ENCODE peak calls at places on chromosomes 4 and X, in nine cellular contexts. One of them, this sample, is unnamed. For H3K36me3, the result is how much of the 10 kb centered on the place peaks cover.

GRCh38 chr4:1026115-1026514 is 14.7 kb downstream of the FGFRL1 start:
- DNase-seq in heart left ventricle: no peak
- DNase-seq in effector memory CD4-positive, alpha-beta T cell: no peak
- DNase-seq in OCI-LY7: peak
- DNase-seq in hepatocyte: no peak
- DNase-seq in WERI-Rb-1: peak
- DNase-seq in upper lobe of right lung: no peak
- DNase-seq in CD8-positive, alpha-beta T cell: no peak
- DNase-seq in GM06990: peak
- DNase-seq in this sample: peak

GRCh38 chr4:42350611-42351182 is 46.6 kb upstream of the SHISA3 start:
- DNase-seq in CD8-positive, alpha-beta T cell: no peak
- DNase-seq in effector memory CD4-positive, alpha-beta T cell: no peak
- DNase-seq in WERI-Rb-1: no peak
- DNase-seq in OCI-LY7: no peak
- DNase-seq in GM06990: no peak
- DNase-seq in upper lobe of right lung: no peak
- DNase-seq in heart left ventricle: no peak
- DNase-seq in hepatocyte: no peak
- DNase-seq in this sample: no peak

GRCh38 chr4:25075851-25076250 is 45.1 kb upstream of the LGI2 start:
- DNase-seq in upper lobe of right lung: no peak
- DNase-seq in effector memory CD4-positive, alpha-beta T cell: no peak
- DNase-seq in WERI-Rb-1: peak
- DNase-seq in GM06990: no peak
- DNase-seq in CD8-positive, alpha-beta T cell: no peak
- DNase-seq in hepatocyte: no peak
- DNase-seq in OCI-LY7: no peak
- DNase-seq in heart left ventricle: no peak
- DNase-seq in this sample: no peak

GRCh38 chr4:26931961-26932360 is 71.3 kb downstream of the STIM2 start:
- DNase-seq in WERI-Rb-1: no peak
- DNase-seq in GM06990: no peak
- DNase-seq in effector memory CD4-positive, alpha-beta T cell: no peak
- DNase-seq in hepatocyte: no peak
- DNase-seq in upper lobe of right lung: no peak
- DNase-seq in CD8-positive, alpha-beta T cell: no peak
- DNase-seq in OCI-LY7: no peak
- DNase-seq in heart left ventricle: no peak
- DNase-seq in this sample: no peak

GRCh38 chr4:92520563-92520962 is 216.8 kb downstream of the GRID2 start:
- DNase-seq in heart left ventricle: no peak
- DNase-seq in OCI-LY7: no peak
- DNase-seq in upper lobe of right lung: no peak
- DNase-seq in effector memory CD4-positive, alpha-beta T cell: no peak
- DNase-seq in GM06990: no peak
- DNase-seq in WERI-Rb-1: peak
- DNase-seq in hepatocyte: no peak
- DNase-seq in CD8-positive, alpha-beta T cell: no peak
- DNase-seq in this sample: no peak

GRCh38 chrX:142250502-142250901 is 45.4 kb upstream of the MAGEC2 start:
- DNase-seq in WERI-Rb-1: no peak
- DNase-seq in effector memory CD4-positive, alpha-beta T cell: no peak
- DNase-seq in GM06990: no peak
- DNase-seq in hepatocyte: no peak
- DNase-seq in upper lobe of right lung: no peak
- DNase-seq in heart left ventricle: no peak
- DNase-seq in CD8-positive, alpha-beta T cell: no peak
- DNase-seq in OCI-LY7: no peak
- DNase-seq in this sample: peak

GRCh38 chr4:74932832-74933561 is at the start of gene PARM1:
- DNase-seq in effector memory CD4-positive, alpha-beta T cell: no peak
- DNase-seq in WERI-Rb-1: peak
- DNase-seq in CD8-positive, alpha-beta T cell: no peak
- DNase-seq in upper lobe of right lung: peak
- DNase-seq in GM06990: peak
- DNase-seq in heart left ventricle: peak
- DNase-seq in hepatocyte: peak
- DNase-seq in OCI-LY7: no peak
- DNase-seq in this sample: peak

GRCh38 chr4:20552004-20552403 is 148.3 kb upstream of the PACRGL start:
- DNase-seq in heart left ventricle: no peak
- DNase-seq in hepatocyte: no peak
- DNase-seq in effector memory CD4-positive, alpha-beta T cell: no peak
- DNase-seq in OCI-LY7: no peak
- DNase-seq in WERI-Rb-1: no peak
- DNase-seq in CD8-positive, alpha-beta T cell: no peak
- DNase-seq in GM06990: no peak
- DNase-seq in upper lobe of right lung: no peak
- DNase-seq in this sample: no peak

GRCh38 chr4:38466401-38466800 is 197.6 kb upstream of the KLF3 start:
- DNase-seq in WERI-Rb-1: no peak
- DNase-seq in upper lobe of right lung: no peak
- DNase-seq in GM06990: no peak
- DNase-seq in heart left ventricle: no peak
- DNase-seq in OCI-LY7: no peak
- DNase-seq in effector memory CD4-positive, alpha-beta T cell: no peak
- DNase-seq in hepatocyte: no peak
- DNase-seq in CD8-positive, alpha-beta T cell: no peak
- DNase-seq in this sample: no peak

GRCh38 chrX:107576841-107577240 is 51.5 kb upstream of the PRPS1 start:
- DNase-seq in upper lobe of right lung: no peak
- DNase-seq in effector memory CD4-positive, alpha-beta T cell: no peak
- DNase-seq in CD8-positive, alpha-beta T cell: no peak
- DNase-seq in hepatocyte: no peak
- DNase-seq in OCI-LY7: no peak
- DNase-seq in heart left ventricle: no peak
- DNase-seq in WERI-Rb-1: no peak
- DNase-seq in GM06990: peak
- DNase-seq in this sample: no peak

GRCh38 chr4:183783933-183784622 is 121.0 kb upstream of the STOX2 start:
- DNase-seq in upper lobe of right lung: no peak
- DNase-seq in effector memory CD4-positive, alpha-beta T cell: no peak
- DNase-seq in OCI-LY7: no peak
- DNase-seq in WERI-Rb-1: no peak
- DNase-seq in CD8-positive, alpha-beta T cell: no peak
- DNase-seq in hepatocyte: peak
- DNase-seq in heart left ventricle: no peak
- DNase-seq in GM06990: no peak
- DNase-seq in this sample: peak

GRCh38 chrX:30228526-30228925 is 1.9 kb upstream of the MAGEB3 start:
- DNase-seq in heart left ventricle: no peak
- DNase-seq in CD8-positive, alpha-beta T cell: no peak
- DNase-seq in GM06990: no peak
- DNase-seq in WERI-Rb-1: no peak
- DNase-seq in effector memory CD4-positive, alpha-beta T cell: no peak
- DNase-seq in hepatocyte: no peak
- DNase-seq in upper lobe of right lung: no peak
- DNase-seq in OCI-LY7: no peak
- DNase-seq in this sample: no peak

GRCh38 chr4:54855221-54855854 is 197.6 kb downstream of the KIT start:
- DNase-seq in WERI-Rb-1: no peak
- DNase-seq in hepatocyte: no peak
- DNase-seq in upper lobe of right lung: no peak
- DNase-seq in GM06990: no peak
- DNase-seq in CD8-positive, alpha-beta T cell: no peak
- DNase-seq in OCI-LY7: no peak
- DNase-seq in effector memory CD4-positive, alpha-beta T cell: no peak
- DNase-seq in heart left ventricle: no peak
- DNase-seq in this sample: no peak

GRCh38 chrX:40603446-40603845 is 19.8 kb upstream of the MPC1L start:
- DNase-seq in GM06990: no peak
- DNase-seq in WERI-Rb-1: no peak
- DNase-seq in upper lobe of right lung: no peak
- DNase-seq in CD8-positive, alpha-beta T cell: no peak
- DNase-seq in effector memory CD4-positive, alpha-beta T cell: no peak
- DNase-seq in heart left ventricle: no peak
- DNase-seq in OCI-LY7: no peak
- DNase-seq in hepatocyte: no peak
- DNase-seq in this sample: no peak

GRCh38 chr4:140595065-140595464 is 26.3 kb upstream of the UCP1 start:
- DNase-seq in OCI-LY7: peak
- DNase-seq in hepatocyte: peak
- DNase-seq in GM06990: no peak
- DNase-seq in WERI-Rb-1: peak
- DNase-seq in heart left ventricle: no peak
- DNase-seq in effector memory CD4-positive, alpha-beta T cell: no peak
- DNase-seq in CD8-positive, alpha-beta T cell: no peak
- DNase-seq in upper lobe of right lung: no peak
- DNase-seq in this sample: peak

GRCh38 chr4:174156239-174156826 is 127.1 kb downstream of the FBXO8 start:
- DNase-seq in heart left ventricle: no peak
- DNase-seq in CD8-positive, alpha-beta T cell: no peak
- DNase-seq in OCI-LY7: peak
- DNase-seq in upper lobe of right lung: no peak
- DNase-seq in WERI-Rb-1: no peak
- DNase-seq in effector memory CD4-positive, alpha-beta T cell: no peak
- DNase-seq in GM06990: peak
- DNase-seq in hepatocyte: peak
- DNase-seq in this sample: peak

GRCh38 chrX:9147631-9148189 is 113.8 kb upstream of the FAM9B start:
- DNase-seq in hepatocyte: no peak
- DNase-seq in CD8-positive, alpha-beta T cell: no peak
- DNase-seq in OCI-LY7: no peak
- DNase-seq in GM06990: no peak
- DNase-seq in effector memory CD4-positive, alpha-beta T cell: no peak
- DNase-seq in upper lobe of right lung: no peak
- DNase-seq in WERI-Rb-1: no peak
- DNase-seq in heart left ventricle: no peak
- DNase-seq in this sample: no peak

GRCh38 chr4:26204911-26205368 is 115.9 kb upstream of the RBPJ start:
- DNase-seq in OCI-LY7: no peak
- DNase-seq in upper lobe of right lung: no peak
- DNase-seq in WERI-Rb-1: no peak
- DNase-seq in CD8-positive, alpha-beta T cell: no peak
- DNase-seq in GM06990: no peak
- DNase-seq in hepatocyte: no peak
- DNase-seq in heart left ventricle: peak
- DNase-seq in effector memory CD4-positive, alpha-beta T cell: no peak
- DNase-seq in this sample: no peak

GRCh38 chrX:39893417-39894338 is 204.1 kb downstream of the BCOR start:
- DNase-seq in effector memory CD4-positive, alpha-beta T cell: no peak
- DNase-seq in OCI-LY7: peak
- DNase-seq in WERI-Rb-1: no peak
- DNase-seq in heart left ventricle: no peak
- DNase-seq in hepatocyte: no peak
- DNase-seq in GM06990: peak
- DNase-seq in CD8-positive, alpha-beta T cell: no peak
- DNase-seq in upper lobe of right lung: no peak
- DNase-seq in this sample: no peak

GRCh38 chr4:38078590-38079381 is 118.6 kb downstream of the PTTG2 start:
- DNase-seq in GM06990: no peak
- DNase-seq in CD8-positive, alpha-beta T cell: no peak
- DNase-seq in upper lobe of right lung: no peak
- DNase-seq in OCI-LY7: no peak
- DNase-seq in hepatocyte: peak
- DNase-seq in WERI-Rb-1: no peak
- DNase-seq in effector memory CD4-positive, alpha-beta T cell: no peak
- DNase-seq in heart left ventricle: no peak
- DNase-seq in this sample: peak

GRCh38 chr4:8407316-8407715 is 33.2 kb downstream of the ACOX3 start:
- DNase-seq in GM06990: no peak
- DNase-seq in OCI-LY7: no peak
- DNase-seq in effector memory CD4-positive, alpha-beta T cell: no peak
- DNase-seq in upper lobe of right lung: no peak
- DNase-seq in WERI-Rb-1: no peak
- DNase-seq in CD8-positive, alpha-beta T cell: no peak
- DNase-seq in heart left ventricle: no peak
- DNase-seq in hepatocyte: no peak
- DNase-seq in this sample: no peak
- H3K36me3 ChIP-seq in GM06990: under half
- H3K36me3 ChIP-seq in OCI-LY7: under half
- H3K36me3 ChIP-seq in effector memory CD4-positive, alpha-beta T cell: under half
- H3K36me3 ChIP-seq in upper lobe of right lung: under half
- H3K36me3 ChIP-seq in WERI-Rb-1: under half
- H3K36me3 ChIP-seq in CD8-positive, alpha-beta T cell: under half
- H3K36me3 ChIP-seq in heart left ventricle: half or more
- H3K36me3 ChIP-seq in hepatocyte: under half
- H3K36me3 ChIP-seq in this sample: under half

DNA sequence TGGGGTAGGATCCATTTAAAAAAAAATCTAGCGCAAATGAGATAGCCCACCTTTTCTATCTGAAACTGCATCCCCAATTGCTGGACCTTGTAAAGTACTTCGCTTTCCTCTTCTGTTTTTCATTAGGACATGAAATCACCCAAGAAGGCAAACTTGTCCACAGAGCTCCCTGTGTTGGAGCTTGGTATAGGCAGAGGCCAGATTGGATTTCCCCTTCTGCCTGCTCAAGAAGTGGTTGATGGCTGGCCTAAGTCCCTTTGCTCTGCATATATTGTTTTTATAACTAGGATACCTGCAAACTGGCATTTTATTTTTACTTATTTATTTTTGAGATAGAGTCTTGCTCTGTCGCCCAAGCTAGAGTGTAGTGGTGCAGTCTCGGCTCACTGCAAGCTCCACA is 28.4 kb downstream of the RNF4 start:
- DNase-seq in heart left ventricle: no peak
- DNase-seq in WERI-Rb-1: no peak
- DNase-seq in CD8-positive, alpha-beta T cell: no peak
- DNase-seq in GM06990: no peak
- DNase-seq in hepatocyte: no peak
- DNase-seq in effector memory CD4-positive, alpha-beta T cell: no peak
- DNase-seq in upper lobe of right lung: no peak
- DNase-seq in OCI-LY7: no peak
- DNase-seq in this sample: no peak
- H3K36me3 ChIP-seq in heart left ventricle: half or more
- H3K36me3 ChIP-seq in WERI-Rb-1: half or more
- H3K36me3 ChIP-seq in CD8-positive, alpha-beta T cell: under half
- H3K36me3 ChIP-seq in GM06990: under half
- H3K36me3 ChIP-seq in hepatocyte: under half
- H3K36me3 ChIP-seq in effector memory CD4-positive, alpha-beta T cell: half or more
- H3K36me3 ChIP-seq in upper lobe of right lung: half or more
- H3K36me3 ChIP-seq in OCI-LY7: half or more
- H3K36me3 ChIP-seq in this sample: under half

DNA sequence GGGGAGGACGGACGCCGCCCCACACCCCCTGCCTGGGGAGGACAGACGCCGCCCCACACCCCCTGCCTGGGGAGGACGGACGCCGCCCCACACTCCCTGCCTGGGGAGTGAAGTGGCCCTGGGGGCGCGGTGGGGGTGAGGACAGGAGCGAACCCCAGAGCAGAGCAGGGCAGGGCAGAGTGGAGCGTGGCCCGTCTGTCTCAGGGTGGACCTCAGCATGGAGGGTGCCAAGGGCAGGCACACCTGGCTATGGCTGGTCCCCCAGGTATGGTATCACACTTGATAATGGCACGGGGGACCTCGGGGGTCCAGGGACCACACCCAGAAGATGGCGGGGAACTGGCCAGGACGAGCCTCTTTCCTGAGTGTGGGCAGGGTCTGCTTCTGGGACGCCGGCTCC is 9.6 kb downstream of the LRPAP1 start:
- DNase-seq in GM06990: no peak
- DNase-seq in WERI-Rb-1: no peak
- DNase-seq in CD8-positive, alpha-beta T cell: no peak
- DNase-seq in OCI-LY7: no peak
- DNase-seq in heart left ventricle: no peak
- DNase-seq in upper lobe of right lung: peak
- DNase-seq in effector memory CD4-positive, alpha-beta T cell: no peak
- DNase-seq in hepatocyte: no peak
- DNase-seq in this sample: no peak
- H3K36me3 ChIP-seq in GM06990: under half
- H3K36me3 ChIP-seq in WERI-Rb-1: half or more
- H3K36me3 ChIP-seq in CD8-positive, alpha-beta T cell: under half
- H3K36me3 ChIP-seq in OCI-LY7: half or more
- H3K36me3 ChIP-seq in heart left ventricle: half or more
- H3K36me3 ChIP-seq in upper lobe of right lung: half or more
- H3K36me3 ChIP-seq in effector memory CD4-positive, alpha-beta T cell: half or more
- H3K36me3 ChIP-seq in hepatocyte: under half
- H3K36me3 ChIP-seq in this sample: under half

GRCh38 chr4:82864336-82865001 is 26.5 kb downstream of the SEC31A start:
- DNase-seq in GM06990: no peak
- DNase-seq in hepatocyte: no peak
- DNase-seq in upper lobe of right lung: no peak
- DNase-seq in CD8-positive, alpha-beta T cell: no peak
- DNase-seq in OCI-LY7: no peak
- DNase-seq in effector memory CD4-positive, alpha-beta T cell: no peak
- DNase-seq in WERI-Rb-1: no peak
- DNase-seq in heart left ventricle: no peak
- DNase-seq in this sample: no peak
- H3K36me3 ChIP-seq in GM06990: under half
- H3K36me3 ChIP-seq in hepatocyte: under half
- H3K36me3 ChIP-seq in upper lobe of right lung: half or more
- H3K36me3 ChIP-seq in CD8-positive, alpha-beta T cell: under half
- H3K36me3 ChIP-seq in OCI-LY7: half or more
- H3K36me3 ChIP-seq in effector memory CD4-positive, alpha-beta T cell: under half
- H3K36me3 ChIP-seq in WERI-Rb-1: half or more
- H3K36me3 ChIP-seq in heart left ventricle: half or more
- H3K36me3 ChIP-seq in this sample: under half